ENCODE peak calls at places on chromosomes 1 and 21, in six cellular contexts. V, Z, E, T, W and R are unnamed samples.

GRCh38 chr1:197928849-197929336 is 11.7 kb downstream of the LHX9 start:
- DNase-seq in V (no peak), Z (no peak), E (no peak), T (no peak), W (no peak), R (peak; percentile 72)

GRCh38 chr1:203378529-203379271 is 27.8 kb upstream of the FMOD start:
- DNase-seq in V (no peak), Z (no peak), E (peak; percentile 66), T (no peak), W (no peak), R (no peak)

GRCh38 chr1:210618379-210618778 is 289.7 kb downstream of the HHAT start:
- DNase-seq in V (no peak), Z (no peak), E (no peak), T (no peak), W (no peak), R (no peak)

GRCh38 chr1:243482237-243483022 is 226.6 kb downstream of the SDCCAG8 start:
- DNase-seq in V (peak; percentile 49), Z (no peak), E (peak; percentile 49), T (peak; percentile 53), W (no peak), R (no peak)

GRCh38 chr21:44437696-44438431 is 17.4 kb upstream of the LRRC3 start:
- DNase-seq in V (no peak), Z (no peak), E (no peak), T (no peak), W (no peak), R (no peak)

GRCh38 chr1:24159366-24159765 is 16.4 kb upstream of the IL22RA1 start:
- DNase-seq in V (no peak), Z (no peak), E (no peak), T (no peak), W (no peak), R (no peak)

GRCh38 chr21:46206163-46207005 is 22.1 kb upstream of the SPATC1L start:
- DNase-seq in V (no peak), Z (no peak), E (no peak), T (no peak), W (peak; percentile 8), R (no peak)

GRCh38 chr1:228530951-228531731 is 44.0 kb downstream of the RNF187 start:
- DNase-seq in V (no peak), Z (no peak), E (no peak), T (no peak), W (no peak), R (no peak)

GRCh38 chr21:45803613-45804340 is 160.3 kb downstream of the PCBP3 start:
- DNase-seq in V (no peak), Z (no peak), E (no peak), T (no peak), W (no peak), R (no peak)

DNA sequence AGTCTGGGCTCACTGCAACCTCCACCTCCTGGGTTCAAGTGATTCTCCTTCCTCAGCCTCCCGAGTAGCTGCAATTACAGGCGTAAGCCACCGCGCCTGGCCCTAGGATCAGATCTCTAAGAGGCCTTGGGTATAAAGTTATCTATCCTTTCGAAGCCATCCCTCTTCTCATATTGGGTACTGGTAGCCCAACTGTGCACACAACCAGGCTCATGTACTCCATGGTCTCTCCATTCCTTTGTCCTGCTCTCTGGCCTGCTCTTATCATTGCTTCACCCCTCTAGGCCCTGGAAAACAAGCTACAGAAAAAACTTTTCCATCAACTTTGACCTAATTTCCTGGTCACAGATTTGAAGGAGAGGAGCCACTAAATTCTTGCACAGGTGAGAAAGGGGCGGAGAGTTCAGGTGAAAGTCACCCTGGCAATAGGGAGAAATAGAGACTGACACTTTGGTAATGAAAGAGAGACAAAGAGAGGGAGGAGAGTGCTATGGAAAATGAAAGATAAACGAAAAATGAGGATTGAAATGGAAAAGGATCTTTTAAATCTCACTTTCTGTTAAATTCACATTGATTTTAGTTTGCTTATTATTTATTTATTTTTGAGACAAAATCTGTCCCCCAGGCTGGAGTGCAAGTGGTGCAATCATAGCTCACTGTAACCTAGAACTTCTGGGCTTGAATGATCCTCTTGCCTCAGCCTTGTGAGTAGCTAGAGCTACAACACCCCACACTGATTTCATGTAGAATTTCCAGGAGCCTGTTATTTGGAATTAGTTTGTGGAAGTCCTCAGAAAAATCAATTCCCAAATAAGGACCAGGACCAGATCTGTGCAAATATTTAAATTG is 5.9 kb downstream of the TXNIP start:
- DNase-seq in V (no peak), Z (no peak), E (no peak), T (no peak), W (peak; percentile 47), R (peak; percentile 25)
- TF ChIP-seq POLR2A in V (no peak), Z (no peak), E (no peak), T (no peak), W (peak; percentile 62), R (no peak)

GRCh38 chr1:161196521-161197451 is 2.1 kb downstream of the ADAMTS4 start:
- DNase-seq in V (no peak), Z (no peak), E (peak; percentile 75), T (no peak), W (no peak), R (no peak)
- TF ChIP-seq POLR2A in V (no peak), Z (no peak), E (no peak), T (no peak), W (peak; percentile 4), R (no peak)

GRCh38 chr1:178541829-178542553 is 29.1 kb downstream of the TEX35 start:
- DNase-seq in V (no peak), Z (no peak), E (no peak), T (peak; percentile 58), W (peak; percentile 52), R (no peak)
- TF ChIP-seq POLR2A in V (no peak), Z (peak; percentile 31), E (no peak), T (peak; percentile 60), W (no peak), R (peak; percentile 48)

DNA sequence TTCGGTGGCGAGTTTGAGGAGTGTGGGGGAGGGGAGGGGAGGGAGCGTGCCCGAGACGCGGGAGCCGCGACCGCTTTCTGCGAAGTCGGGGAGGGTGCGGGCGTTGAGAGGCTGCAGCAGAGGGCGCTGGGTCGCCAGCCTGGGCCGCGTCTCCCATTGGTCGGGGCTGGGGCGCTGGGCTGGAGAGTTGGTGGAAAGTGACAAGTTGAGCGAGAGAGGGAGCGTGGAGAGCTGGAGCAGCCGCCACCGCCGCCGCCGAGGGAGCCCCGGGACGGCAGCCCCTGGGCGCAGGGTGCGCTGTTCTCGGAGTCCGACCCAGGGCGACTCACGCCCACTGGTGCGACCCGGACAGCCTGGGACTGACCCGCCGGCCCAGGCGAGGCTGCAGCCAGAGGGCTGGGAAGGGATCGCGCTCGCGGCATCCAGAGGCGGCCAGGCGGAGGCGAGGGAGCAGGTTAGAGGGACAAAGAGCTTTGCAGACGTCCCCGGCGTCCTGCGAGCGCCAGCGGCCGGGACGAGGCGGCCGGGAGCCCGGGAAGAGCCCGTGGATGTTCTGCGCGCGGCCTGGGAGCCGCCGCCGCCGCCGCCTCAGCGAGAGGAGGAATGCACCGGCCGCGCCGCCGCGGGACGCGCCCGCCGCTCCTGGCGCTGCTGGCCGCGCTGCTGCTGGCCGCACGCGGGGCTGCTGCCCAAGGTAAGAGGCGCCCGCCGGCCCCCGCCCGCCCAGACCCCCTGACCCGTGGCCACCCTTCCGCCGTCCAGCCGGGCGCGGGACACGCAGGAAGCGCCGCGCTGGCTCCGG is at the start of gene ROR1:
- DNase-seq in V (peak; percentile 83), Z (peak; percentile 72), E (peak; percentile 76), T (peak; percentile 81), W (peak; percentile 81), R (peak; percentile 53)
- TF ChIP-seq POLR2A in V (no peak), Z (no peak), E (no peak), T (peak; percentile 35), W (no peak), R (no peak)

GRCh38 chr1:56520202-56520601 is 59.2 kb downstream of the PLPP3 start:
- DNase-seq in V (peak; percentile 40), Z (no peak), E (no peak), T (no peak), W (no peak), R (no peak)

GRCh38 chr1:56515898-56516538 is 63.3 kb downstream of the PLPP3 start:
- DNase-seq in V (no peak), Z (no peak), E (no peak), T (no peak), W (no peak), R (no peak)

GRCh38 chr1:56517404-56518130 is 61.8 kb downstream of the PLPP3 start:
- DNase-seq in V (no peak), Z (no peak), E (no peak), T (no peak), W (no peak), R (no peak)

GRCh38 chr1:56513095-56513494 is 66.3 kb downstream of the PLPP3 start:
- DNase-seq in V (no peak), Z (no peak), E (no peak), T (no peak), W (no peak), R (no peak)

GRCh38 chr1:56516539-56517252 is 62.7 kb downstream of the PLPP3 start:
- DNase-seq in V (no peak), Z (peak; percentile 71), E (peak; percentile 65), T (no peak), W (no peak), R (peak; percentile 50)
- TF ChIP-seq POLR2A in V (no peak), Z (no peak), E (no peak), T (no peak), W (no peak), R (no peak)